ENCODE peak calls at places on chromosomes 11 and 22, in six cellular contexts. One of them, this sample, is unnamed.

GRCh38 chr11:11966826-11967668 is 41.4 kb downstream of the DKK3 start:
- DNase-seq in fibroblast of lung: peak; percentile 31
- DNase-seq in A549: peak; percentile 90
- DNase-seq in spleen: peak; percentile 86
- DNase-seq in Karpas-422: peak; percentile 88
- DNase-seq in IMR-90: peak; percentile 37
- DNase-seq in this sample: no peak

GRCh38 chr11:60971520-60971919 is at the start of gene CD6:
- DNase-seq in fibroblast of lung: no peak
- DNase-seq in A549: no peak
- DNase-seq in spleen: peak; percentile 88
- DNase-seq in Karpas-422: no peak
- DNase-seq in IMR-90: no peak
- DNase-seq in this sample: no peak

GRCh38 chr22:23457586-23457985 is 122.5 kb downstream of the IGLL1 start:
- DNase-seq in fibroblast of lung: no peak
- DNase-seq in A549: no peak
- DNase-seq in spleen: no peak
- DNase-seq in Karpas-422: no peak
- DNase-seq in IMR-90: no peak
- DNase-seq in this sample: no peak

GRCh38 chr11:121376135-121376534 is 76.0 kb upstream of the SORL1 start:
- DNase-seq in fibroblast of lung: no peak
- DNase-seq in A549: no peak
- DNase-seq in spleen: no peak
- DNase-seq in Karpas-422: peak; percentile 42
- DNase-seq in IMR-90: no peak
- DNase-seq in this sample: no peak

GRCh38 chr11:48056325-48057183 is 76.2 kb downstream of the PTPRJ start:
- DNase-seq in fibroblast of lung: no peak
- DNase-seq in A549: no peak
- DNase-seq in spleen: no peak
- DNase-seq in Karpas-422: no peak
- DNase-seq in IMR-90: no peak
- DNase-seq in this sample: no peak

GRCh38 chr22:23399367-23400285 is 180.5 kb downstream of the IGLL1 start:
- DNase-seq in fibroblast of lung: no peak
- DNase-seq in A549: no peak
- DNase-seq in spleen: peak; percentile 78
- DNase-seq in Karpas-422: no peak
- DNase-seq in IMR-90: no peak
- DNase-seq in this sample: no peak

GRCh38 chr11:115198301-115198700 is 305.9 kb downstream of the CADM1 start:
- DNase-seq in fibroblast of lung: peak; percentile 41
- DNase-seq in A549: no peak
- DNase-seq in spleen: no peak
- DNase-seq in Karpas-422: no peak
- DNase-seq in IMR-90: peak; percentile 58
- DNase-seq in this sample: no peak

GRCh38 chr22:29786026-29786425 is 18.9 kb downstream of the UQCR10 start:
- DNase-seq in fibroblast of lung: no peak
- DNase-seq in A549: no peak
- DNase-seq in spleen: no peak
- DNase-seq in Karpas-422: no peak
- DNase-seq in IMR-90: no peak
- DNase-seq in this sample: no peak

GRCh38 chr11:128908391-128909246 is 17.5 kb downstream of the KCNJ5 start:
- DNase-seq in fibroblast of lung: peak; percentile 85
- DNase-seq in A549: peak; percentile 27
- DNase-seq in spleen: no peak
- DNase-seq in Karpas-422: no peak
- DNase-seq in IMR-90: peak; percentile 82
- DNase-seq in this sample: peak; percentile 70

GRCh38 chr22:22823126-22823804 is 64.4 kb upstream of the IGLL5 start:
- DNase-seq in fibroblast of lung: no peak
- DNase-seq in A549: no peak
- DNase-seq in spleen: peak; percentile 66
- DNase-seq in Karpas-422: peak; percentile 78
- DNase-seq in IMR-90: no peak
- DNase-seq in this sample: no peak

GRCh38 chr11:46736146-46736545 is 17.1 kb downstream of the F2 start:
- DNase-seq in fibroblast of lung: no peak
- DNase-seq in A549: no peak
- DNase-seq in spleen: no peak
- DNase-seq in Karpas-422: no peak
- DNase-seq in IMR-90: no peak
- DNase-seq in this sample: no peak

GRCh38 chr11:128835741-128836410 is 31.2 kb downstream of the KCNJ1 start:
- DNase-seq in fibroblast of lung: no peak
- DNase-seq in A549: no peak
- DNase-seq in spleen: no peak
- DNase-seq in Karpas-422: no peak
- DNase-seq in IMR-90: no peak
- DNase-seq in this sample: no peak

GRCh38 chr22:33515733-33516297 is 404.5 kb downstream of the LARGE1 start:
- DNase-seq in fibroblast of lung: no peak
- DNase-seq in A549: no peak
- DNase-seq in spleen: no peak
- DNase-seq in Karpas-422: no peak
- DNase-seq in IMR-90: no peak
- DNase-seq in this sample: no peak

GRCh38 chr11:134071306-134071705 is 2.4 kb downstream of the JAM3 start:
- DNase-seq in fibroblast of lung: no peak
- DNase-seq in A549: no peak
- DNase-seq in spleen: no peak
- DNase-seq in Karpas-422: no peak
- DNase-seq in IMR-90: no peak
- DNase-seq in this sample: no peak

GRCh38 chr11:12215192-12215591 is 104.8 kb downstream of the MICAL2 start:
- DNase-seq in fibroblast of lung: no peak
- DNase-seq in A549: no peak
- DNase-seq in spleen: peak; percentile 54
- DNase-seq in Karpas-422: peak; percentile 59
- DNase-seq in IMR-90: no peak
- DNase-seq in this sample: no peak

GRCh38 chr11:92357344-92357743 is 132.7 kb downstream of the FAT3 start:
- DNase-seq in fibroblast of lung: no peak
- DNase-seq in A549: no peak
- DNase-seq in spleen: no peak
- DNase-seq in Karpas-422: no peak
- DNase-seq in IMR-90: no peak
- DNase-seq in this sample: peak; percentile 5

GRCh38 chr11:3202305-3202704 is 16.3 kb downstream of the MRGPRG start:
- DNase-seq in fibroblast of lung: no peak
- DNase-seq in A549: no peak
- DNase-seq in spleen: peak; percentile 70
- DNase-seq in Karpas-422: no peak
- DNase-seq in IMR-90: no peak
- DNase-seq in this sample: no peak

GRCh38 chr11:29989181-29989580 is 27.6 kb downstream of the KCNA4 start:
- DNase-seq in fibroblast of lung: no peak
- DNase-seq in A549: no peak
- DNase-seq in spleen: no peak
- DNase-seq in Karpas-422: no peak
- DNase-seq in IMR-90: no peak
- DNase-seq in this sample: no peak

GRCh38 chr22:39360242-39360641 is 10.5 kb downstream of the SYNGR1 start:
- DNase-seq in fibroblast of lung: no peak
- DNase-seq in A549: no peak
- DNase-seq in spleen: no peak
- DNase-seq in Karpas-422: no peak
- DNase-seq in IMR-90: no peak
- DNase-seq in this sample: no peak

GRCh38 chr11:24637520-24637919 is 140.7 kb downstream of the LUZP2 start:
- DNase-seq in fibroblast of lung: no peak
- DNase-seq in A549: no peak
- DNase-seq in spleen: no peak
- DNase-seq in Karpas-422: no peak
- DNase-seq in IMR-90: no peak
- DNase-seq in this sample: no peak

GRCh38 chr11:15815246-15816209 is 540.8 kb downstream of the SOX6 start:
- DNase-seq in fibroblast of lung: peak; percentile 42
- DNase-seq in A549: no peak
- DNase-seq in spleen: no peak
- DNase-seq in Karpas-422: no peak
- DNase-seq in IMR-90: no peak
- DNase-seq in this sample: peak; percentile 37

DNA sequence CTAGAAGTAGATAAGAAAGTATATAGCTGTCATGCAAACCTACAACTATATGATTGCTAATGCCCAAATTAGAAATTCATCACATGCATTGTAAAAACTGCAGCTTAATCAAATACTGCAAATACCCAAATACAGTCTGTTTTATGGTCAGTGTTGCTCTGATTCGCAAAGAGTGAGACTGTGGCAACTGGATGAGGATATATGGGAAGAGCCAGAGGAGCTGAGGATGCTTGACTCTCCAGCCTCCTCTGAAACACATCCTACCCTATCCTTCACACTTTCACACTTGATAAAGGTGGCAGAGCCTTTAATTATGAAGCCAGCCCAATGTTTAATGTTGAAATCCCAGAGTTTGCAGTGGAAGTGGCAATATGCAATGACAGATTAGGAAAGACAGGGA is 21.9 kb upstream of the OR2AT4 start:
- DNase-seq in fibroblast of lung: no peak
- DNase-seq in A549: no peak
- DNase-seq in spleen: no peak
- DNase-seq in Karpas-422: no peak
- DNase-seq in IMR-90: no peak
- DNase-seq in this sample: no peak
- H3K9me3 ChIP-seq in fibroblast of lung: no peaks in the 10 kb centered on the region
- H3K9me3 ChIP-seq in A549: peaks cover 22% of the 10 kb centered on the region
- H3K9me3 ChIP-seq in spleen: peaks cover 26% of the 10 kb centered on the region
- H3K9me3 ChIP-seq in Karpas-422: peaks cover 3% of the 10 kb centered on the region
- H3K9me3 ChIP-seq in IMR-90: peaks cover 4% of the 10 kb centered on the region
- H3K9me3 ChIP-seq in this sample: peaks cover 4% of the 10 kb centered on the region

GRCh38 chr22:37983860-37984791 is at the start of gene SOX10:
- DNase-seq in fibroblast of lung: no peak
- DNase-seq in A549: no peak
- DNase-seq in spleen: no peak
- DNase-seq in Karpas-422: no peak
- DNase-seq in IMR-90: no peak
- DNase-seq in this sample: no peak
- H3K4me1 ChIP-seq in fibroblast of lung: no peaks in the 10 kb centered on the region
- H3K4me1 ChIP-seq in A549: no peaks in the 10 kb centered on the region
- H3K4me1 ChIP-seq in spleen: no peaks in the 10 kb centered on the region
- H3K4me1 ChIP-seq in Karpas-422: peaks cover 4% of the 10 kb centered on the region
- H3K4me1 ChIP-seq in IMR-90: no peaks in the 10 kb centered on the region
- H3K4me1 ChIP-seq in this sample: no peaks in the 10 kb centered on the region

DNA sequence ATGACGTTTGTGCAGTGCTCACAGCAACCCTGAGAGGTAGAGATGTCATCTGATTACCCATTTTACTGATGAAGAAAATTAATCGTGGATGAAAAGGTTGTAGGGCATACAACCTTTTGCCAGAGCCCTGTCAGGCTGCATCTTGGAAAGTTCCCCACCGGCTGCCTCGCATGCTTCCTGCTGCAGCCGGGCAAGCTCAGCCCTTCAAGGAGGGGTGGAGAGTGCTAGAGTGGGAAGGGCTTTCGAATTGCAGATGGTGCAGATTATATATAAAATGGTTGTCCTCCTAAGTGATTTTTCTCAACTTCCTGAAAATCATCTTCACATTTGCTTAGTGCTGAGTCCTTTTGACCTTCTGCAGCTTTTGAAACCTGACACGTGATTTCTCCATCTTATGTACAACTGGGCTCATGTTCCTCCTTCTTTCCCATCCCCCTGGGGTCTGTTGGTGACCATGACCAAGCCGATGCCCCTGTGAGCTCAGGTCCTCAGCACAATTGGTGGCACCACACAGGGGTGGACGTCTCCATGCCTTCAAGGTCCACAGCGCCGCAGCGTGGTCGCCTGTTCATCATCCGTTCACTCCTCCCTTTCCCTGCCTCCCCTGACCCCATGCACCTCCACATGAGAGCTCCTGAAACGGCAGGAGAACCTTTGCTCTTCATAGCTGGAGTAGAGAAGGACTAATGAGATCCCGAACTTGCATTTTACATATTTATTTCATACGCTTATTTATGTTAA is 47.7 kb upstream of the MYO18B start:
- DNase-seq in fibroblast of lung: no peak
- DNase-seq in A549: no peak
- DNase-seq in spleen: no peak
- DNase-seq in Karpas-422: no peak
- DNase-seq in IMR-90: no peak
- DNase-seq in this sample: no peak
- H3K9me3 ChIP-seq in fibroblast of lung: no peaks in the 10 kb centered on the region
- H3K9me3 ChIP-seq in A549: no peaks in the 10 kb centered on the region
- H3K9me3 ChIP-seq in spleen: no peaks in the 10 kb centered on the region
- H3K9me3 ChIP-seq in Karpas-422: no peaks in the 10 kb centered on the region
- H3K9me3 ChIP-seq in IMR-90: no peaks in the 10 kb centered on the region
- H3K9me3 ChIP-seq in this sample: no peaks in the 10 kb centered on the region

GRCh38 chr11:96341237-96342130 is 1.5 kb downstream of the MAML2 start:
- DNase-seq in fibroblast of lung: peak; percentile 70
- DNase-seq in A549: no peak
- DNase-seq in spleen: peak; percentile 91
- DNase-seq in Karpas-422: peak; percentile 77
- DNase-seq in IMR-90: peak; percentile 56
- DNase-seq in this sample: no peak

GRCh38 chr11:96337541-96338530 is 5.2 kb downstream of the MAML2 start:
- DNase-seq in fibroblast of lung: peak; percentile 54
- DNase-seq in A549: no peak
- DNase-seq in spleen: peak; percentile 80
- DNase-seq in Karpas-422: no peak
- DNase-seq in IMR-90: peak; percentile 60
- DNase-seq in this sample: no peak

GRCh38 chr11:96339704-96340554 is 3.1 kb downstream of the MAML2 start:
- DNase-seq in fibroblast of lung: peak; percentile 36
- DNase-seq in A549: no peak
- DNase-seq in spleen: no peak
- DNase-seq in Karpas-422: no peak
- DNase-seq in IMR-90: peak; percentile 59
- DNase-seq in this sample: peak; percentile 57

GRCh38 chr11:96340555-96340885 is 2.5 kb downstream of the MAML2 start:
- DNase-seq in fibroblast of lung: peak; percentile 55
- DNase-seq in A549: no peak
- DNase-seq in spleen: no peak
- DNase-seq in Karpas-422: no peak
- DNase-seq in IMR-90: peak; percentile 56
- DNase-seq in this sample: no peak

DNA sequence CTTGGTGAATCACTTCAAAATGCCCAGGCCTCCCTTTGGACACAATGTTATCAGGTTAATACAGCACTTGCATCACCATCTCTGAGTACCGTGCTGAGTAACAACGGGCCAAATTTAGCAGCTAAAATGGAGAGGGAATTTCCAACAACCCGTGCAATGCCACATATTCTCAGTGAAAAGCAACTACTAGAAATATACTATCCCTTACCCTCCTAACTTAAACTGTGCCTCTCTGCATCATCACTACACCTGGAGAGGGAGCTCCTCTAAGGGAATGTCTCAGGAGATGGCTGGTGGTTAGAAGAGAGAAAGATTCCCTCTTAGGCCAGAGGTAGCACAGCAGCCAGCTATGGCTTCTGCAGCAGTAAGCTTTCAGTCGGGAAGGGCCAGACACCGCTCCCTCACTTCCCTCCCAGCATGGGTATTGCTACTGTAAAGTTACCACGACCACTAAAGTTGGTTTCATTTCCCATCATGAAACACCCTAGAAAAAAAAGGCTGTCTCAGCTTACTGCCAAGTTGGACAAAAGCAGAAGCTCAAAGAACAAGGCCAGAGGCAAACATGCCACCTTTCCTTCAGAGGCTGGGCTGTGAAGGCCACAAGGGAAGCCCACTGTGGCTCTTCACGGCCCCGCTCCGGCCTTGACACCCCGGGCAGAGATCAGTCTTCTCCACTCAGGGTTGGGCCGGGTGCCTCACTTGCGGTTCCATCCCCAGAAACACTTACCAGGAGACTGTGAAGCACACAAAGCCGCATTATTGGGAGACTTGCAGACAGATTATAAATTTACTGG is 3.9 kb downstream of the MAML2 start:
- DNase-seq in fibroblast of lung: peak; percentile 73
- DNase-seq in A549: no peak
- DNase-seq in spleen: peak; percentile 85
- DNase-seq in Karpas-422: peak; percentile 77
- DNase-seq in IMR-90: peak; percentile 84
- DNase-seq in this sample: peak; percentile 81
- H3K4me1 ChIP-seq in fibroblast of lung: peaks cover 8% of the 10 kb centered on the region
- H3K4me1 ChIP-seq in A549: peaks cover 33% of the 10 kb centered on the region
- H3K4me1 ChIP-seq in spleen: peaks cover 52% of the 10 kb centered on the region
- H3K4me1 ChIP-seq in Karpas-422: peaks cover 37% of the 10 kb centered on the region
- H3K4me1 ChIP-seq in IMR-90: peaks cover 18% of the 10 kb centered on the region
- H3K4me1 ChIP-seq in this sample: peaks cover 44% of the 10 kb centered on the region

This sample was measured in astrocyte.